ENCODE peak calls at places on chromosome 18, in eight cellular contexts. J, B, V, L, Z, C, M and X are unnamed samples.

GRCh38 chr18:8391068-8391467 is 218.2 kb upstream of the RAB12 start:
- DNase-seq in J (no peak), B (no peak), V (no peak), L (no peak), Z (no peak), C (no peak), M (no peak), X (no peak)

GRCh38 chr18:8730080-8730827 is 24.9 kb downstream of the MTCL1 start:
- DNase-seq in J (no peak), B (peak; percentile 95), V (no peak), L (peak; percentile 49), Z (no peak), C (no peak), M (no peak), X (no peak)

GRCh38 chr18:50780144-50780543 is 39.7 kb downstream of the MRO start:
- DNase-seq in J (no peak), B (no peak), V (no peak), L (no peak), Z (no peak), C (no peak), M (no peak), X (no peak)

GRCh38 chr18:50632895-50633515 is 73.1 kb downstream of the MAPK4 start:
- DNase-seq in J (no peak), B (no peak), V (no peak), L (no peak), Z (no peak), C (no peak), M (no peak), X (no peak)

GRCh38 chr18:69758458-69758857 is 189.2 kb downstream of the CD226 start:
- DNase-seq in J (no peak), B (no peak), V (no peak), L (no peak), Z (no peak), C (no peak), M (peak; percentile 12), X (no peak)

GRCh38 chr18:48949051-48949605 is 1.6 kb downstream of the SMAD7 start:
- DNase-seq in J (peak; percentile 57), B (no peak), V (no peak), L (no peak), Z (no peak), C (no peak), M (no peak), X (no peak)

GRCh38 chr18:28063181-28063790 is 113.6 kb downstream of the CDH2 start:
- DNase-seq in J (no peak), B (no peak), V (no peak), L (no peak), Z (no peak), C (no peak), M (peak; percentile 20), X (no peak)

GRCh38 chr18:10926565-10927194 is 222.7 kb downstream of the PIEZO2 start:
- DNase-seq in J (no peak), B (peak; percentile 36), V (no peak), L (no peak), Z (no peak), C (no peak), M (peak; percentile 39), X (no peak)

GRCh38 chr18:75799449-75800330 is 372.2 kb upstream of the SMIM21 start:
- DNase-seq in J (no peak), B (no peak), V (no peak), L (no peak), Z (no peak), C (no peak), M (peak; percentile 52), X (no peak)

GRCh38 chr18:9947248-9947647 is 33.4 kb downstream of the VAPA start:
- DNase-seq in J (no peak), B (no peak), V (no peak), L (no peak), Z (no peak), C (no peak), M (no peak), X (no peak)

GRCh38 chr18:48808476-48808875 is 142.3 kb downstream of the SMAD7 start:
- DNase-seq in J (no peak), B (no peak), V (no peak), L (no peak), Z (no peak), C (no peak), M (no peak), X (no peak)